ENCODE peak calls at places on chromosomes 6 and 20, in four cellular contexts. Z is HepG2, V is GM12878, F is K562. L is an unnamed sample.

GRCh38 chr6:111985202-111985731 is 68.6 kb upstream of the CCN6 start:
- DNase-seq in V (no peak), F (no peak), Z (no peak), L (no peak)

GRCh38 chr6:129206761-129207330 is 323.9 kb downstream of the LAMA2 start:
- DNase-seq in Z (no peak), V (no peak), F (no peak), L (no peak)

GRCh38 chr20:3846740-3847418 is at the start of gene MAVS:
- DNase-seq in V (peak), F (peak), Z (peak), L (peak)

GRCh38 chr6:139316622-139317317 is 25.0 kb upstream of the TXLNB start:
- DNase-seq in V (no peak), F (no peak), Z (no peak), L (no peak)

GRCh38 chr6:39144804-39145203 is 29.8 kb upstream of the SAYSD1 start:
- DNase-seq in V (no peak), F (no peak), Z (no peak), L (no peak)

GRCh38 chr20:47691632-47692031 is 93.6 kb downstream of the SULF2 start:
- DNase-seq in V (no peak), Z (no peak), F (no peak), L (no peak)

GRCh38 chr6:113530769-113531168 is 326.4 kb upstream of the MARCKS start:
- DNase-seq in F (no peak), V (no peak), Z (peak), L (peak)

GRCh38 chr6:66264376-66264775 is 557.4 kb upstream of the EYS start:
- DNase-seq in F (no peak), V (no peak), Z (no peak), L (no peak)

GRCh38 chr20:45970646-45971424 is 1.2 kb downstream of the ZNF335 start:
- DNase-seq in Z (no peak), V (no peak), F (no peak), L (no peak)

GRCh38 chr20:46945465-46945864 is 50.8 kb downstream of the EYA2 start:
- DNase-seq in Z (no peak), F (no peak), V (no peak), L (no peak)

GRCh38 chr20:45338121-45339030 is 9.8 kb downstream of the SDC4 start:
- DNase-seq in F (no peak), V (no peak), Z (peak), L (no peak)

GRCh38 chr20:52859156-52859887 is 112.8 kb upstream of the TSHZ2 start:
- DNase-seq in F (no peak), V (no peak), Z (no peak), L (no peak)

GRCh38 chr6:150606258-150607043 is 6.8 kb downstream of the PLEKHG1 start:
- DNase-seq in V (no peak), F (no peak), Z (no peak), L (no peak)

GRCh38 chr6:13488015-13488895 is 855 bp upstream of the GFOD1 start:
- DNase-seq in F (no peak), V (no peak), Z (no peak), L (no peak)

GRCh38 chr6:111423960-111424846 is 58.8 kb downstream of the REV3L start:
- DNase-seq in F (no peak), V (no peak), Z (no peak), L (no peak)

GRCh38 chr6:135128268-135128914 is 52.7 kb upstream of the MYB start:
- DNase-seq in Z (no peak), F (no peak), V (no peak), L (no peak)

GRCh38 chr20:7855545-7855944 is 84.7 kb downstream of the HAO1 start:
- DNase-seq in F (no peak), Z (no peak), V (no peak), L (peak)

GRCh38 chr6:1612902-1613301 is 3.2 kb downstream of the FOXC1 start:
- DNase-seq in Z (no peak), F (no peak), V (no peak), L (no peak)

GRCh38 chr6:139153876-139154275 is 19.0 kb downstream of the HECA start:
- DNase-seq in F (no peak), V (no peak), Z (no peak), L (no peak)

GRCh38 chr6:38095054-38095453 is 275.5 kb downstream of the ZFAND3 start:
- DNase-seq in F (no peak), V (no peak), Z (peak), L (no peak)

GRCh38 chr6:36662827-36663256 is 15.7 kb upstream of the CDKN1A start:
- DNase-seq in Z (peak), F (no peak), V (no peak), L (no peak)

GRCh38 chr6:55474386-55474785 is 104.6 kb downstream of the HMGCLL1 start:
- DNase-seq in F (no peak), V (no peak), Z (no peak), L (no peak)

GRCh38 chr6:71248306-71248705 is 40.3 kb upstream of the OGFRL1 start:
- DNase-seq in Z (peak), F (no peak), V (peak), L (peak)

GRCh38 chr6:157690441-157691210 is 132.4 kb upstream of the SNX9 start:
- DNase-seq in Z (no peak), V (no peak), F (no peak), L (no peak)

GRCh38 chr20:47370850-47371782 is 14.6 kb upstream of the ZMYND8 start:
- DNase-seq in Z (peak), V (no peak), F (no peak), L (peak)

GRCh38 chr6:16657768-16658167 is 103.5 kb downstream of the ATXN1 start:
- DNase-seq in Z (no peak), V (no peak), F (no peak), L (no peak)

GRCh38 chr20:24694157-24694726 is 224.8 kb downstream of the SYNDIG1 start:
- DNase-seq in Z (no peak), F (no peak), V (no peak), L (no peak)

GRCh38 chr20:33532753-33533459 is 43.0 kb downstream of the CBFA2T2 start:
- DNase-seq in Z (no peak), V (no peak), F (no peak), L (no peak)

GRCh38 chr6:137589067-137589848 is 95.1 kb upstream of the OLIG3 start:
- DNase-seq in Z (peak), F (peak), V (peak), L (peak)

GRCh38 chr6:1381397-1382330 is 7.7 kb upstream of the FOXF2 start:
- DNase-seq in Z (no peak), F (peak), V (no peak), L (no peak)

GRCh38 chr20:36885355-36885754 is 9.4 kb downstream of the TLDC2 start:
- DNase-seq in F (peak), Z (no peak), V (no peak), L (peak)

GRCh38 chr6:111661541-111662041 is 55.9 kb upstream of the TRAF3IP2 start:
- DNase-seq in V (no peak), Z (no peak), F (no peak), L (no peak)

GRCh38 chr20:3406481-3407425 is 716 bp downstream of the DNAAF9 start:
- DNase-seq in V (no peak), F (peak), Z (peak), L (no peak)

GRCh38 chr6:136410201-136411027 is 120.8 kb upstream of the BCLAF1 start:
- DNase-seq in Z (no peak), V (peak), F (no peak), L (no peak)
- TF ChIP-seq POLR2AphosphoS2 in Z (no peak), V (no peak), F (no peak), L (no peak)

DNA sequence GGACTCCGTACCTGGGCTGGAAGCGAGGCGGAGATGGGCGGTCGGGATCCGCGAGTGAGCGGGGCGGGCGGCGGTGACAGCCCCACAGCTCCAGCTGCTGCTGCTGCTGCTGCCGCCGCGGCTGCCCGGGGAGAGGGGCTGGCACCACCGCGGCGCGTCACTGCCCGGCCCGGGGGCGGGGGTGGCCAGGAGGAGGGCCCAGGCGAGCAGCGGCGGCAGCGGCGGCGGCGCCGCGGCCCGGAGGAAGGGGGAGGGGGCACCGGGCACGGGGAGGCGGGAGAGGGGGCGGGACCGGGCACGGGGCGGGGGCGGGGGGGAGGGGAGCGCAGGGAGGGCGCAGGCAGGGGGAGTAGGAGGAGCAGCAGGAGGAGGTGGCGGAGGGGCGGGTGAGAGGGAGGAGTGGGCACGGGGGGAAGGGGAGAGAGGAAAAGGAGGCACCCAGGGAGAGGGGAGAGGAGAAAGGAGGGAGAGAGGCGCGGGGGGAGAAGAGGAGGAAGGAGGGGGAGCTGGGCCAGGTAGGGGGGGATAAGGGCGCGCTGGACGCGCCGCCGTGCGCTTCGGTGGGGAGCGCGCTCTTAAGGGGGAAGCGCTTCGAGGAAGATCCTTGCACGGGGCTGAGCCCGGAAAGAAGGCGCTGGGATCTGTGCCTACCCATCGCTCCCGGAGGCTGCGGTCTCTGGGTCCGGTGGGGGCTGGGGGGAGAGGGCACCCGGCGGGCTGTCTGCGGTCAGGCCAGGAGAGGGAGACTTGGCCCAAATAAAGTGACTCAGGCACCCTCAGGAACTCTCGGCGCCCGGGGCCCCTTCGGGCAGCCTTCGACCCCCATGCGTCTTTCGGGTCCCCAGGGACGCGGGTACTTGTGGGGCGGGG is 101.5 kb downstream of the NOL4L start:
- DNase-seq in F (no peak), Z (peak), V (no peak), L (peak)
- TF ChIP-seq CTCF in F (no peak), Z (peak), V (no peak), L (no peak)

DNA sequence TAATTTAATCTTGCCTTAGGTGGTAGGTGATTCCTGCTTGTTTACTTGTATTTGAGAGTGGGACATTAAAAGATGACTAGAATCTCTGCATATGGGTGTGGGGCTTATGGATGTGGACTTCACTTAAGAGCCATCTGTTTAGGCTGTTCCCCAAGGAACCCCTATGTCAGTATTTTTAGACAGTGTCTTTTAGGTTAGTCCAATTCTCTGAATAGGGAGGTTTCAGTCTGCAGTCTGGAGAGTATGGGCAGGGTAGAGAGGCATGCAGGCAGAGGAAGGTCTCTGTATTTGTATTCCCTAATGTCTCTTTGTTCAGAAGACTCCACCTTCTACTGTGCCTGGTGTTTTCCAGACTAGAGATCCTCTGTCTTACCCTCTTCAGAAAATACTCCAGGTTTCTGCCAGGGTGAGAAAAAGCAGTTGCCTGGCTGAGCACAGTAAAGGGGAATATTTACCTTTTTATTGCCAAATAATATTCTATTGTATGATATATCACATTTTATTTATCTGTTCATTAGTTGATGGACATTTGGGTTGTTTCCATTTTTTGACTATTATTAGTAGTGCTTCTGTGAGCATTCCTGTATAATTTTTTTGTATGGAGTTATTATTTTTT is 19.1 kb downstream of the SLX4IP start:
- DNase-seq in F (no peak), V (no peak), Z (no peak), L (no peak)
- TF ChIP-seq POLR2AphosphoS2 in F (no peak), V (no peak), Z (no peak), L (no peak)

GRCh38 chr6:159252955-159253508 is 83.8 kb downstream of the FNDC1 start:
- DNase-seq in V (peak), F (peak), Z (peak), L (peak)
- TF ChIP-seq CTCF in V (peak), F (peak), Z (peak), L (peak)

DNA sequence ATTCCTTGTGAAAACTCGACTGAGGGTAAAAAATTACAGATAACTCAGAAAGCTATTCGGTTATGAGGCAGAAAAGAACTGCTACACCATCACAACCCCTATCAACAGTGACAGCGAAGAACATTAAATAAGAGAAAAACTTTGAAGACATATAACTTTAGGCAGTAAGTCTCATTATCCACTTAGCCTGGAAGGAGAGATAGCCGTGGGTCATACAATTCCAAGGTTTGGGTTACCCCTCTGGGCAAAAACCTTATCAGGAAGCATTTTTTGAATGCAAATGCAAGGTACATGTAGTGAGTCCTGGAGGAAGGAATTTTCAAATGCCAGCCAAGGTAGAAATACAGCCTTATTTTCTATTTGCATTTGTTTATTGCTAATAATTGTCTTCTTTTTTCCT is 129.8 kb downstream of the FLRT3 start:
- DNase-seq in Z (no peak), F (no peak), V (no peak), L (no peak)
- TF ChIP-seq POLR2AphosphoS2 in Z (no peak), F (no peak), V (no peak), L (no peak)

GRCh38 chr6:48630511-48630910 is 519.5 kb upstream of the PTCHD4 start:
- DNase-seq in V (no peak), Z (no peak), F (no peak), L (no peak)
- TF ChIP-seq CTCF in V (no peak), Z (no peak), F (no peak), L (no peak)

DNA sequence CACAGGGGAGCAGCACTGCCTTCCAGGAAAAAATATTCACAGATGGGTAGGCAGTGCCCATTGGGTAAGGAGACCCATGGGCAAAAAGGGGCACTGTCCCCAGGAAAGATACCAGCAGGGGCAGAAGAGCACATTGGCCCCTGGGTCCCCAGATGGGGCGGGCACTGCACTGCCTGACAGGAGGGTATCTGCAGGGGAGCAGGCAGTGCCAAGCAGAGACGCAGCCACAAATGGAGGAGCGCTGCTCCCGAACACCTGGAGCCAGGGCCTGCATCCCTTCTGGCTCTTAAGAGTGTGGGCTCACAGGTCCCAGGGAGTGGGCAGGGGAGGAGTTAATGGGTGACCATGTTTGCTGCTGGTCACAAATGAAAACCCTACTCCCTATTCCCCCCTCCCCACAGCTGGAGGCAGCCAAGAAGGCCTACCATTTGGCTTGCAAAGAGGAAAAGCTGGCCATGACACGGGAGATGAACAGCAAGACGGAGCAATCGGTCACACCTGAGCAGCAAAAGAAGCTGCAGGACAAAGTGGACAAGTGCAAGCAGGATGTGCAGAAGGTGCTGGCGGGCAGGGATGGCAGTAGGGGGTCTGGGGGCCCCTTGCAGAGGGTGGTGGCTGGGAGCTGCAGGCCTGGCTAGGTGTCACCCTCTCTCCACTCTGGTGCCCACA is 27.0 kb downstream of the SPDEF start:
- DNase-seq in Z (no peak), V (no peak), F (no peak), L (no peak)
- TF ChIP-seq POLR2AphosphoS2 in Z (no peak), V (no peak), F (no peak), L (no peak)

GRCh38 chr6:132623446-132623845 is 629 bp downstream of the TAAR2 start:
- DNase-seq in Z (no peak), V (no peak), F (no peak), L (no peak)
- TF ChIP-seq CTCF in Z (no peak), V (no peak), F (no peak), L (no peak)

GRCh38 chr6:160254467-160255312 is 3.9 kb downstream of the SLC22A2 start:
- DNase-seq in F (no peak), V (no peak), Z (peak), L (peak)
- TF ChIP-seq POLR2AphosphoS2 in F (no peak), V (no peak), Z (no peak), L (no peak)

GRCh38 chr6:146526192-146526591 is 17.4 kb upstream of the RAB32 start:
- DNase-seq in Z (no peak), F (no peak), V (no peak), L (peak)
- TF ChIP-seq CTCF in Z (no peak), F (peak), V (no peak), L (peak)